ENCODE peak calls at places on chromosome 16, in five cellular contexts. One of them, this sample, is unnamed.
A peak's percentile ranks its signal among the peaks of the same experiment; 100 is the strongest.

GRCh38 chr16:30783280-30784109 is 3.5 kb downstream of the ZNF629 start:
- DNase-seq in colonic mucosa: no peak
- DNase-seq in ascending aorta: no peak
- DNase-seq in PC-3: no peak
- DNase-seq in Peyer's patch: no peak
- DNase-seq in this sample: no peak

GRCh38 chr16:79081292-79082066 is 519.1 kb downstream of the MAF start:
- DNase-seq in Peyer's patch: no peak
- DNase-seq in ascending aorta: no peak
- DNase-seq in colonic mucosa: no peak
- DNase-seq in PC-3: no peak
- DNase-seq in this sample: no peak

GRCh38 chr16:75385507-75386152 is 47.7 kb downstream of the CFDP1 start:
- DNase-seq in Peyer's patch: no peak
- DNase-seq in PC-3: peak; percentile 73
- DNase-seq in colonic mucosa: no peak
- DNase-seq in ascending aorta: no peak
- DNase-seq in this sample: no peak

GRCh38 chr16:84825896-84826557 is 6.2 kb downstream of the CRISPLD2 start:
- DNase-seq in colonic mucosa: no peak
- DNase-seq in ascending aorta: no peak
- DNase-seq in PC-3: peak; percentile 28
- DNase-seq in Peyer's patch: no peak
- DNase-seq in this sample: no peak

GRCh38 chr16:87956771-87957279 is 5.6 kb downstream of the BANP start:
- DNase-seq in colonic mucosa: no peak
- DNase-seq in ascending aorta: no peak
- DNase-seq in Peyer's patch: no peak
- DNase-seq in PC-3: no peak
- DNase-seq in this sample: no peak

GRCh38 chr16:17768257-17768656 is 297.5 kb upstream of the XYLT1 start:
- DNase-seq in ascending aorta: no peak
- DNase-seq in colonic mucosa: no peak
- DNase-seq in PC-3: no peak
- DNase-seq in Peyer's patch: no peak
- DNase-seq in this sample: no peak

GRCh38 chr16:20884240-20884556 is 16.0 kb downstream of the DCUN1D3 start:
- DNase-seq in PC-3: peak; percentile 51
- DNase-seq in colonic mucosa: no peak
- DNase-seq in ascending aorta: no peak
- DNase-seq in Peyer's patch: no peak
- DNase-seq in this sample: no peak

GRCh38 chr16:14628806-14629611 is 1.1 kb downstream of the PARN start:
- DNase-seq in colonic mucosa: no peak
- DNase-seq in PC-3: no peak
- DNase-seq in Peyer's patch: no peak
- DNase-seq in ascending aorta: no peak
- DNase-seq in this sample: no peak

GRCh38 chr16:66590322-66590721 is 11.1 kb downstream of the CMTM2 start:
- DNase-seq in colonic mucosa: no peak
- DNase-seq in PC-3: no peak
- DNase-seq in Peyer's patch: no peak
- DNase-seq in ascending aorta: no peak
- DNase-seq in this sample: no peak

GRCh38 chr16:66266436-66267286 is 99.8 kb upstream of the CDH5 start:
- DNase-seq in PC-3: no peak
- DNase-seq in ascending aorta: no peak
- DNase-seq in colonic mucosa: no peak
- DNase-seq in Peyer's patch: peak; percentile 16
- DNase-seq in this sample: peak; percentile 61

DNA sequence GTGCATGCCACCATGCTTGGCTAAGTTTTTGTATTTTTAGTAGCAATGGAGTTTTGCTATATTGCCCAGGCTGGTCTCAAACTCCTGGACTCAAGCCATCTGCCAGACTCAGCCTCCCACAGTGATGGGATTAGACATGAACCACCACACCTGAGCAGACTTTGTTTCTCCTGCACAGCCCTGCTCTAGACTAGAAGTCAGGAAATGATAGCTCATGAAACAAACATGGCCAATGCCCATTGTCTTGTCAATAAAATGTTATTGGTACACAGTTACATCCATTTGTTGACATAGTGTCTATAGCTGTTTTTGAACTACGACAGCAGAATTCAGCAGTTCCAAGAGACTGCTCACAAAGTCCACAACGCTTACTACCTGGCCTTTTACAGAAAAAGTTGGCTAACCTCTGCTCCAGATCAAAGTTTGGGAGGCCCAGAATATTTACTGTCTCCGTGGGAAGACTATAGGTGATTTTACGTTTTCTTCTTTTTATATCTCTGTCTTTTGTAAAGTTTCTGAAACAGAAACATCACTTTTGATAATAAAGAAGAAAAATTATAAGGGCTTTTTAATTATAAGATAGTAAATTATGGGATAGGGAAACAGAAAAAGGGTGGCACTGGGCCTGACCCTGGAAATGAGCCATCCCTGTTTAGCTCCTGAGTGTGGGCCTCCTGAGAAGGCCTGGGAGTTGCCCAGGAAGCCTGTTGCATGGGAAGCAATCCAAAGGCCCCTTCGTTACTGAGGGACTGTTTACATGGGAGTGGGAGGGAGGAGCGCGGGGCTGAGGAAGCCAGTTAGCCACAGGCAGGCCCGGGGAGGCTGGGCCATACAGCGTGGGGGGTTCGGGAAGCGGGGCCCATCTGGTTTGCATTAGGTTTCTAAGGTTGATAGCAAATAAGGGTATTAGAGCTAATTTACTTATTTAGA is 201.5 kb downstream of the IRF8 start:
- DNase-seq in colonic mucosa: no peak
- DNase-seq in ascending aorta: no peak
- DNase-seq in Peyer's patch: no peak
- DNase-seq in PC-3: no peak
- DNase-seq in this sample: no peak
- H3K27me3 ChIP-seq in colonic mucosa: no peaks in the 10 kb centered on the region
- H3K27me3 ChIP-seq in ascending aorta: no peaks in the 10 kb centered on the region
- H3K27me3 ChIP-seq in Peyer's patch: no peaks in the 10 kb centered on the region
- H3K27me3 ChIP-seq in PC-3: peaks cover 16% of the 10 kb centered on the region
- H3K27me3 ChIP-seq in this sample: no peaks in the 10 kb centered on the region

GRCh38 chr16:53059672-53060071 is 4.9 kb downstream of the CHD9 start:
- DNase-seq in PC-3: no peak
- DNase-seq in Peyer's patch: no peak
- DNase-seq in colonic mucosa: no peak
- DNase-seq in ascending aorta: no peak
- DNase-seq in this sample: no peak
- H3K4me1 ChIP-seq in PC-3: peaks cover 14% of the 10 kb centered on the region
- H3K4me1 ChIP-seq in Peyer's patch: no peaks in the 10 kb centered on the region
- H3K4me1 ChIP-seq in colonic mucosa: peaks cover 7% of the 10 kb centered on the region
- H3K4me1 ChIP-seq in ascending aorta: peaks cover 5% of the 10 kb centered on the region
- H3K4me1 ChIP-seq in this sample: peaks cover 57% of the 10 kb centered on the region

DNA sequence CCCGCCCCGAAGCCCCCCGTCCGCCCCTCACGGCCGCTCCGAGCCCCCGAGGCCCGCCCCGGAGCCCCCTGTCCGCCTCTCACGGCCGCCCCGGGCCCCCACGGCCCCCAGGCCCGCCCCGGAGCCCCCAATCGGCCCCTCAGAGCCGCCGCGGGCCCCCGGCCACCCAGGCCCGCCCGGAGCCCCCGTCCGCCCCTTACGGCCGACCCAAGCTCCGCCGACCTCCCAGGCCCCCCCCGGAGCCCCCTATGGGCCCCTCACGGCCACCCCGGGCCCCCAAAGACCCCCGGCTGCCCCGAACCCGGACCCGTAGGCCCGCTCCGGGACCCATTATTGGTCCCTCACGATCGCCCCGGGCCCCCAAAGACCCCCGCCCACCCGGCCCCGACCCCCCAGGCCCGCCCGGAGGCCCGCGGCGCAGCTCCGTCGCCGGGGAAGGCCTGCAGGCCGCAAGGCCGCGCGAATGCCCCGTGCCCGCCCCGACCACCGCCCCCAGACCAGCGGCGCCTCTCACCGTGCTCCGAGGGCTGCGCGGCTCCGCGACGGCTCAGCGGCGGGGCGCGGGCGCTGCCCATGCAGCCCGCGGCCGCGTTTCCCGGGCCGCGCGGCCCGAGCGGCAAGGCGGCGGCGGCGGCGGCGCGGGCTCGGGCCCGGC is 503 bp downstream of the ANKRD11 start:
- DNase-seq in colonic mucosa: no peak
- DNase-seq in Peyer's patch: no peak
- DNase-seq in PC-3: no peak
- DNase-seq in ascending aorta: no peak
- DNase-seq in this sample: peak; percentile 52
- H3K4me3 ChIP-seq in colonic mucosa: peak overlapping the region; percentile 72
- H3K4me3 ChIP-seq in Peyer's patch: peak overlapping the region; percentile 67
- H3K4me3 ChIP-seq in PC-3: peak overlapping the region; percentile 94
- H3K4me3 ChIP-seq in ascending aorta: peak overlapping the region; percentile 95
- H3K4me3 ChIP-seq in this sample: peak overlapping the region; percentile 79

DNA sequence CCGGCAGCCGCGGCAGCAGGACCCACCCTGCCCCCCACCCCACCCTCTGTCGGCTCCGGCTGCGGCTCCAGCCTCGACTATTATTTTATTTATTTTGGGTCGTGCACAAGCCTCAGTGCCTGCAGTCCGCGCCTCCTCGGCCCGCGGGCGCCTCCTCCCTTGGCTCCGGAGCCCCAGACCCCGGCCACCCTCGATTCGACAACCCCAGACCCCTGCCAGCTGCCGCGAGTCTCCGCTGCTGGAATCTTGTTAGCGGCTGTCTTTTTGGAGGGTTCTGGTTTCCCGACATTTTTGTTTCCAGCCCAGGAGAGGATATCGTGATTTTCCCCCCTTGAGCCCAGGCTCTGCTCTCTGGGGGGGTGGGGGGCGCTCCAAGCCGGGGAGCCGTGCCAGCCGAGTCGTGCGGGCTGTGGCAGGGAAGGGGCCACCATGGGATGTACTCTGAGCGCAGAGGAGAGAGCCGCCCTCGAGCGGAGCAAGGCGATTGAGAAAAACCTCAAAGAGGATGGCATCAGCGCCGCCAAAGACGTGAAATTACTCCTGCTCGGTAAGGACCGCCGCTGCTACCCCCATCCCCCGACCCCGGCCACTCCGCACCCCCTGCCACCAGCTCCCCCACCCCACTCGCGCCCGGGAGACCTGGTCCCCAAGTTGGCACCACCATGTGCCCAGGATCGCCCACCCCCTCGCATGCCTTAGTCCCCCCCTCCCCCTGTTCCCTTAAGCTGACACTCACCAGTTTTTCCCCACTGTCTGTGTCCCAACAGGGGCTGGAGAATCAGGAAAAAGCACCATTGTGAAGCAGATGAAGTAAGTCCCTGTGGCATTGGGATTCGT is 736 bp downstream of the GNAO1 start:
- DNase-seq in PC-3: no peak
- DNase-seq in ascending aorta: no peak
- DNase-seq in colonic mucosa: no peak
- DNase-seq in Peyer's patch: no peak
- DNase-seq in this sample: no peak
- H3K27me3 ChIP-seq in PC-3: peaks cover 77% of the 10 kb centered on the region
- H3K27me3 ChIP-seq in ascending aorta: no peaks in the 10 kb centered on the region
- H3K27me3 ChIP-seq in colonic mucosa: peaks cover 39% of the 10 kb centered on the region
- H3K27me3 ChIP-seq in Peyer's patch: no peaks in the 10 kb centered on the region
- H3K27me3 ChIP-seq in this sample: peaks cover 61% of the 10 kb centered on the region

DNA sequence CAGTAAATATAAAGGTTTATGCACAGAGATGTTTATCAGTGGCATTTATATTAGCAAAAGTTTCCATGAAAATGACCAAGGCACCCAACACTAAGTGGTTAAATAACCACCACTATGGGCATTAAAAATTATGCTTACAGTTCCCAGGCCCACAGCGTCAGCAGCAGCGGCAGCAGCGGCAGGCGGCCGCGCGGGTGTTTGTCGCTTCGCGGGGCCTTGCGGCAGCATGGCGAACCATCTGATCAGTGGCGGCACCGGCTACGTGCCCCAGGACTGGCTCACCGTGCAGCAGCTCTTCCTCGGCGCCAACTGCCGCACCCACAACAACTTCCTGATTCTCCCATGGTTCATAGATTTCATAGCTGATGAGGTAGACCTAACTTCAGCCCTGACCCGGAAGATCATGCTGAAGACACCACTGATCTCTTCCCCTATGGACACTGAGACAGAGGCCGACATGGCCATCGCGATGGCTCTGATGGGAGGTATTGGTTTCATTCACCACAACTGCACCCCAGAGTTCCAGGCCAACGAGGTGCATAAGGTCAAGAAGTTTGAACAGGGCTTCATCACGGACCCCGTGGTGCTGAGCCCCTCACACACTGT is 71.0 kb downstream of the GRIN2A start:
- DNase-seq in colonic mucosa: no peak
- DNase-seq in ascending aorta: no peak
- DNase-seq in Peyer's patch: no peak
- DNase-seq in PC-3: no peak
- DNase-seq in this sample: no peak
- H3K4me1 ChIP-seq in colonic mucosa: no peaks in the 10 kb centered on the region
- H3K4me1 ChIP-seq in ascending aorta: peaks cover 18% of the 10 kb centered on the region
- H3K4me1 ChIP-seq in Peyer's patch: no peaks in the 10 kb centered on the region
- H3K4me1 ChIP-seq in PC-3: peaks cover 17% of the 10 kb centered on the region
- H3K4me1 ChIP-seq in this sample: no peaks in the 10 kb centered on the region

DNA sequence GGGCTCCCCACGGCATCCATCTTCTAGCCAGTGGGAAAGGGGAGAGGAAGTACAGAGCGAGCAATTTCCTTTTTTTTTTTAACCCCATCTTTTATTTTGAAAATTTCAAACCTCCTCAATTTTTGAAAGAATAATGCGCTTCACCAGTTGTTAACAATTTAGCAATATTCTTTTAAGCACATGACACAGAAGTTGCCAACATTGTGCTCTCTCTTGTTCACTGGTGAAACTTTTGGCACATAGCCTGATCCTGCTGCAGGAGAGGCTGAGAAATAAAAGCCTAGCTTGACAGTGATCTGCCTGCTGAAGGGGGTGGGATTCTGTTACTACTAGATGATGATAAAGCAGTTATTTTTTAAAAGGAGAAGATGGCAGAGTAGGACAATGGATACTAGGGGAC is 12.9 kb downstream of the NAA60 start:
- DNase-seq in colonic mucosa: no peak
- DNase-seq in PC-3: no peak
- DNase-seq in ascending aorta: no peak
- DNase-seq in Peyer's patch: no peak
- DNase-seq in this sample: no peak
- H3K4me3 ChIP-seq in colonic mucosa: no peak overlapping the region
- H3K4me3 ChIP-seq in PC-3: no peak overlapping the region
- H3K4me3 ChIP-seq in ascending aorta: no peak overlapping the region
- H3K4me3 ChIP-seq in Peyer's patch: no peak overlapping the region
- H3K4me3 ChIP-seq in this sample: peak overlapping the region; percentile 89

This sample was measured in lower lobe of right lung.